ENCODE peak calls at places on chromosomes 7 and 10, in four cellular contexts. Q is iPS DF 6.9, U is adrenal gland, G is transverse colon. D is an unnamed sample.

GRCh38 chr10:93222211-93222754 is 148.6 kb downstream of the CYP26A1 start:
- DNase-seq in Q (no peak), U (no peak), G (no peak), D (no peak)

GRCh38 chr10:33459597-33459996 is 125.1 kb upstream of the NRP1 start:
- DNase-seq in Q (no peak), U (no peak), G (no peak), D (no peak)

GRCh38 chr7:116579835-116580234 is 55.0 kb downstream of the CAV1 start:
- DNase-seq in Q (no peak), U (no peak), G (no peak), D (no peak)

GRCh38 chr7:90663176-90663575 is 67.1 kb downstream of the CDK14 start:
- DNase-seq in Q (no peak), U (no peak), G (no peak), D (no peak)

GRCh38 chr7:142556745-142557144 is 192.5 kb upstream of the PRSS1 start:
- DNase-seq in Q (no peak), U (peak; percentile 74), G (peak; percentile 18), D (peak; percentile 55)

GRCh38 chr7:156848979-156849378 is 44.0 kb downstream of the LMBR1 start:
- DNase-seq in Q (no peak), U (no peak), G (no peak), D (no peak)

GRCh38 chr7:115707236-115707635 is 323.3 kb downstream of the TFEC start:
- DNase-seq in Q (peak; percentile 13), U (no peak), G (peak; percentile 14), D (peak; percentile 22)

GRCh38 chr7:93955304-93955703 is 33.8 kb downstream of the GNG11 start:
- DNase-seq in Q (no peak), U (no peak), G (no peak), D (no peak)

GRCh38 chr7:143323650-143324049 is 7.7 kb downstream of the CLCN1 start:
- DNase-seq in Q (no peak), U (no peak), G (no peak), D (no peak)

GRCh38 chr10:100728928-100729876 is 16.2 kb upstream of the PAX2 start:
- DNase-seq in Q (no peak), U (peak; percentile 51), G (no peak), D (peak; percentile 4)

GRCh38 chr7:140922741-140923345 is 1.9 kb downstream of the BRAF start:
- DNase-seq in Q (no peak), U (no peak), G (no peak), D (no peak)

GRCh38 chr7:75842836-75843446 is 29.3 kb upstream of the CCL24 start:
- DNase-seq in Q (no peak), U (no peak), G (no peak), D (peak; percentile 13)

GRCh38 chr7:129569811-129570215 is 41.7 kb upstream of the NRF1 start:
- DNase-seq in Q (no peak), U (peak; percentile 26), G (peak; percentile 55), D (peak; percentile 92)

GRCh38 chr10:130141460-130141859 is 5.3 kb downstream of the GLRX3 start:
- DNase-seq in Q (no peak), U (no peak), G (no peak), D (no peak)

GRCh38 chr7:150461520-150461919 is 11.1 kb downstream of the GIMAP8 start:
- DNase-seq in Q (no peak), U (no peak), G (no peak), D (no peak)

GRCh38 chr7:92075455-92076158 is 58.7 kb downstream of the CYP51A1 start:
- DNase-seq in Q (no peak), U (no peak), G (no peak), D (peak; percentile 16)

GRCh38 chr7:50069613-50070012 is 23.4 kb downstream of the ZPBP start:
- DNase-seq in Q (peak; percentile 16), U (peak; percentile 44), G (no peak), D (peak; percentile 47)

GRCh38 chr10:107754814-107755213 is 590.3 kb upstream of the SORCS1 start:
- DNase-seq in Q (no peak), U (no peak), G (no peak), D (no peak)

GRCh38 chr10:112467541-112468075 is 20.6 kb downstream of the VTI1A start:
- DNase-seq in Q (no peak), U (no peak), G (no peak), D (no peak)

GRCh38 chr10:113666682-113667252 is 2.9 kb upstream of the NRAP start:
- DNase-seq in Q (no peak), U (no peak), G (no peak), D (no peak)

GRCh38 chr10:132574783-132575319 is 37.3 kb downstream of the INPP5A start:
- DNase-seq in Q (no peak), U (no peak), G (no peak), D (no peak)

GRCh38 chr10:68153473-68154210 is 44.4 kb downstream of the MYPN start:
- DNase-seq in Q (peak; percentile 64), U (peak; percentile 87), G (peak; percentile 26), D (peak; percentile 94)

GRCh38 chr7:110839866-110840265 is 251.1 kb upstream of the LRRN3 start:
- DNase-seq in Q (no peak), U (peak; percentile 37), G (no peak), D (peak; percentile 3)

GRCh38 chr7:94183289-94183749 is 179.2 kb upstream of the BET1 start:
- DNase-seq in Q (no peak), U (peak; percentile 34), G (no peak), D (no peak)

GRCh38 chr10:29141761-29142160 is 147.1 kb upstream of the LYZL1 start:
- DNase-seq in Q (no peak), U (no peak), G (no peak), D (no peak)

GRCh38 chr7:727104-727805 is at the start of gene PRKAR1B:
- DNase-seq in Q (no peak), U (no peak), G (peak; percentile 61), D (peak; percentile 51)

GRCh38 chr7:139571190-139571589 is 47.7 kb downstream of the CLEC2L start:
- DNase-seq in Q (no peak), U (no peak), G (no peak), D (no peak)

GRCh38 chr10:8052344-8052969 is 2.0 kb upstream of the GATA3 start:
- DNase-seq in Q (no peak), U (no peak), G (no peak), D (no peak)

GRCh38 chr7:104161244-104161643 is 46.6 kb downstream of the ORC5 start:
- DNase-seq in Q (no peak), U (peak; percentile 56), G (no peak), D (no peak)

GRCh38 chr10:16505168-16505567 is 16.5 kb downstream of the C1QL3 start:
- DNase-seq in Q (no peak), U (no peak), G (no peak), D (no peak)

GRCh38 chr7:157490465-157490912 is 153.7 kb downstream of the DNAJB6 start:
- DNase-seq in Q (no peak), U (no peak), G (no peak), D (peak; percentile 41)

GRCh38 chr10:79980711-79981110 is 31.8 kb upstream of the SFTPD start:
- DNase-seq in Q (no peak), U (no peak), G (no peak), D (no peak)

GRCh38 chr10:92436611-92437010 is 137.3 kb downstream of the IDE start:
- DNase-seq in Q (no peak), U (no peak), G (no peak), D (no peak)

GRCh38 chr10:70549962-70550845 is 52.3 kb downstream of the PRF1 start:
- DNase-seq in Q (peak; percentile 57), U (peak; percentile 78), G (peak; percentile 68), D (peak; percentile 62)

GRCh38 chr10:103467391-103467790 is 8.7 kb upstream of the CALHM1 start:
- DNase-seq in Q (no peak), U (no peak), G (no peak), D (no peak)
- H3K4me1 ChIP-seq in Q (peaks cover 4% of the 10 kb centered on the region), U (no peaks in the 10 kb centered on the region), G (peaks cover 7% of the 10 kb centered on the region), D (no peaks in the 10 kb centered on the region)

DNA sequence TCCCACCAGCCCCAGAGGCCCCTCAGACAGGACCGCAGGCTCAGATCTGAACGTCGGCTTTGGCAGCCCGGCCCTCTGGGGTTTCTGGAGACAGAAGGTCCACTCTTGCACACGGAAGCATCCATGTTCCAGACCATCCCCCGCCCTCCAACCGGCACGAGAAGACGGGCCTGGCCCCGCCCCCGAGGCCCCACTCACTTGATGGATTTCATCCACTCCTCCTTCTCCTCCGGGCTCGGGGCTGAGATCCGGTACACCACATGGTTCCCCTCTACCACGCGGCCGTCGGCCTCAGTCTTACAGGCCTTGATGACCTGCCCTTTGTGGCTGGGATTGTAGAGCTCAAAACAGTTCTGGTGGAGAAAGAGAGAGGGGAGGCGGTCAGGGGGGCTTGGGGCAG is 107.3 kb downstream of the CYTH3 start:
- DNase-seq in Q (no peak), U (no peak), G (no peak), D (no peak)
- H3K36me3 ChIP-seq in Q (peaks cover under 1% of the 10 kb centered on the region), U (peaks cover 13% of the 10 kb centered on the region), G (peaks cover 7% of the 10 kb centered on the region), D (peaks cover 2% of the 10 kb centered on the region)

DNA sequence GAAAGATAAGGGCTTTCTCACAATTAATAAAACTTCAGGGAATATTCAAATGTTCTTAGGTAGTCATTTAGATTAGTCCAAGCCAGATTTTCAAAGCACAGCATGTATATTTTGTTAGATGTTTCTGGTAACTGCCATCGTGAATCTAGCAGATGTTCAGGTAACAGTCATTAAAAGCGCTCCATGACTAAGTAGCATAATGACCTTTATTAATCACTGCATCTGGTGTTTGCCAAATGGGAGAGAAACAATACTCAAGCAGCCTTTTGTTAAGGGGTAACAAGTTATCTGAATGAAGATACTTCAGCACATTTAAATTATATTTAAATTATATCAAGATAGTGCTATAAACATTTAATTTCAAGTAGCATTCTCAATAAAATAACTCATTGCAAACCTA is 47.5 kb downstream of the USP6NL start:
- DNase-seq in Q (no peak), U (no peak), G (no peak), D (no peak)
- H3K4me1 ChIP-seq in Q (no peaks in the 10 kb centered on the region), U (no peaks in the 10 kb centered on the region), G (peaks cover 5% of the 10 kb centered on the region), D (no peaks in the 10 kb centered on the region)

DNA sequence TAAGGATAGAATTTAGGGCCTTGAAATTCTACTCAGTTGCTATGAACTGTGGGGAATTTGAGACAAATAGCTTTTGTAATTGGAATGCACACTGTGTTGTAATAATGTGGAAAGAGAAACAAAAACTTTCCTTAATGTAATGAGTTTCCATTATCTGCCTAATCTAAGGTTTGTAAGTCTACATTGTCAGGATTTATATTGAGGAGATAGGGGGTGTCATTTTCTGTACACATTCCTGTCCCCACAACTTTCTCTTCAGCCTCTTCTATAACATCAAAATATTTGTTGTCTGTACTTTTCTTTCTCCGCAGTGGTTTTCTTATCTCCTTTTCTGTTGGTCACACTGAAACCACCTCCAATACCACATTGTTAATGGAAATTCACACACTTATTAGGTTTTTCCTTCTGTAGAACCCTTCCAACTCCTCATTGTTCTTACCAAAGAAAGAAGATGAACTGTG is 41.5 kb downstream of the ARID5B start:
- DNase-seq in Q (no peak), U (no peak), G (no peak), D (no peak)
- H3K36me3 ChIP-seq in Q (no peaks in the 10 kb centered on the region), U (peaks cover 4% of the 10 kb centered on the region), G (no peaks in the 10 kb centered on the region), D (no peaks in the 10 kb centered on the region)

DNA sequence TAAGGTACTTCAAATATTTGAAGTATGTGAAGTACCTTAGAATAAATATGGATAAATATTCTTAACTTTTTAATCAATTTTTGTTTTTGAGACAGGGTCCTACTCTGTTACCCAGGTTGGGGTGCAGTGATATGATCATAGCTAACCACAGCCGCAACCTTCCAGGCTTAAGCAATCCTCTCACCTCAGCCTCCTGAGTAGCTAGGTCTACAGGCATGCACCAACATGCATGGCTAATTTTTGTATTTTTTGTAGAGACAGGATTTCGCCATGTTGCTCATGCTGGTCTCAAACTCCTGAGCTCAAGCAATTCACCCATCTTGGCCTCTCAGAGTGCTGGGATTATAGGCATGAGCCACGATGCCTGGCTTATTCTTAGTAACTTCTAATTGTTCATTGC is 119.4 kb upstream of the KAT6B start:
- DNase-seq in Q (no peak), U (no peak), G (no peak), D (no peak)
- H3K4me1 ChIP-seq in Q (no peaks in the 10 kb centered on the region), U (no peaks in the 10 kb centered on the region), G (no peaks in the 10 kb centered on the region), D (no peaks in the 10 kb centered on the region)